ENCODE peak calls at places on chromosomes 3 and 15, in ten cellular contexts. One of them, this sample, is unnamed.
A peak's percentile ranks its signal among the peaks of the same experiment; 100 is the strongest.

GRCh38 chr3:144175644-144176425 is 204.2 kb downstream of the DIPK2A start:
- DNase-seq in dorsolateral prefrontal cortex: no peak
- DNase-seq in AG04450: no peak
- DNase-seq in OCI-LY7: no peak
- DNase-seq in PC-3: no peak
- DNase-seq in right lobe of liver: no peak
- DNase-seq in thoracic aorta: no peak
- DNase-seq in left lung: peak; percentile 61
- DNase-seq in psoas muscle: no peak
- DNase-seq in body of pancreas: no peak
- DNase-seq in this sample: no peak

GRCh38 chr3:41137686-41138111 is 61.6 kb upstream of the CTNNB1 start:
- DNase-seq in right lobe of liver: no peak
- DNase-seq in left lung: no peak
- DNase-seq in psoas muscle: no peak
- DNase-seq in AG04450: no peak
- DNase-seq in body of pancreas: no peak
- DNase-seq in OCI-LY7: no peak
- DNase-seq in dorsolateral prefrontal cortex: no peak
- DNase-seq in PC-3: peak; percentile 50
- DNase-seq in thoracic aorta: no peak
- DNase-seq in this sample: peak; percentile 96

GRCh38 chr15:52493968-52494367 is 34.7 kb downstream of the MYO5A start:
- DNase-seq in left lung: no peak
- DNase-seq in psoas muscle: no peak
- DNase-seq in dorsolateral prefrontal cortex: no peak
- DNase-seq in OCI-LY7: no peak
- DNase-seq in right lobe of liver: no peak
- DNase-seq in AG04450: no peak
- DNase-seq in body of pancreas: no peak
- DNase-seq in PC-3: peak; percentile 39
- DNase-seq in thoracic aorta: no peak
- DNase-seq in this sample: no peak

GRCh38 chr3:171242170-171242569 is 215.7 kb upstream of the SLC2A2 start:
- DNase-seq in OCI-LY7: no peak
- DNase-seq in left lung: no peak
- DNase-seq in dorsolateral prefrontal cortex: no peak
- DNase-seq in thoracic aorta: no peak
- DNase-seq in right lobe of liver: no peak
- DNase-seq in AG04450: no peak
- DNase-seq in body of pancreas: no peak
- DNase-seq in PC-3: no peak
- DNase-seq in psoas muscle: no peak
- DNase-seq in this sample: no peak

GRCh38 chr15:67068724-67069400 is 3.5 kb downstream of the SMAD3 start:
- DNase-seq in dorsolateral prefrontal cortex: no peak
- DNase-seq in left lung: no peak
- DNase-seq in AG04450: no peak
- DNase-seq in PC-3: no peak
- DNase-seq in OCI-LY7: no peak
- DNase-seq in right lobe of liver: no peak
- DNase-seq in body of pancreas: no peak
- DNase-seq in psoas muscle: no peak
- DNase-seq in thoracic aorta: no peak
- DNase-seq in this sample: no peak

GRCh38 chr3:99532246-99532645 is 106.1 kb upstream of the COL8A1 start:
- DNase-seq in right lobe of liver: no peak
- DNase-seq in dorsolateral prefrontal cortex: no peak
- DNase-seq in thoracic aorta: no peak
- DNase-seq in PC-3: peak; percentile 93
- DNase-seq in left lung: no peak
- DNase-seq in OCI-LY7: peak; percentile 24
- DNase-seq in body of pancreas: no peak
- DNase-seq in psoas muscle: no peak
- DNase-seq in AG04450: peak; percentile 36
- DNase-seq in this sample: peak; percentile 54

GRCh38 chr3:187286467-187287059 is 5.0 kb downstream of the MASP1 start:
- DNase-seq in OCI-LY7: no peak
- DNase-seq in AG04450: peak; percentile 68
- DNase-seq in thoracic aorta: no peak
- DNase-seq in right lobe of liver: peak; percentile 71
- DNase-seq in psoas muscle: no peak
- DNase-seq in left lung: no peak
- DNase-seq in body of pancreas: no peak
- DNase-seq in dorsolateral prefrontal cortex: no peak
- DNase-seq in PC-3: peak; percentile 29
- DNase-seq in this sample: no peak

GRCh38 chr3:108940166-108940565 is 13.5 kb downstream of the GUCA1C start:
- DNase-seq in right lobe of liver: no peak
- DNase-seq in body of pancreas: no peak
- DNase-seq in thoracic aorta: no peak
- DNase-seq in AG04450: no peak
- DNase-seq in dorsolateral prefrontal cortex: no peak
- DNase-seq in psoas muscle: no peak
- DNase-seq in OCI-LY7: no peak
- DNase-seq in PC-3: no peak
- DNase-seq in left lung: no peak
- DNase-seq in this sample: no peak

GRCh38 chr15:50884583-50884982 is 23.9 kb upstream of the AP4E1 start:
- DNase-seq in dorsolateral prefrontal cortex: no peak
- DNase-seq in AG04450: no peak
- DNase-seq in thoracic aorta: no peak
- DNase-seq in right lobe of liver: no peak
- DNase-seq in psoas muscle: no peak
- DNase-seq in body of pancreas: no peak
- DNase-seq in PC-3: peak; percentile 73
- DNase-seq in OCI-LY7: no peak
- DNase-seq in left lung: no peak
- DNase-seq in this sample: peak; percentile 83

GRCh38 chr15:77607111-77607893 is 25.4 kb downstream of the LINGO1 start:
- DNase-seq in left lung: peak; percentile 67
- DNase-seq in AG04450: no peak
- DNase-seq in right lobe of liver: no peak
- DNase-seq in PC-3: no peak
- DNase-seq in body of pancreas: no peak
- DNase-seq in thoracic aorta: no peak
- DNase-seq in dorsolateral prefrontal cortex: no peak
- DNase-seq in psoas muscle: no peak
- DNase-seq in OCI-LY7: no peak
- DNase-seq in this sample: no peak

GRCh38 chr15:29089731-29090616 is 179.6 kb downstream of the NSMCE3 start:
- DNase-seq in left lung: no peak
- DNase-seq in OCI-LY7: no peak
- DNase-seq in thoracic aorta: no peak
- DNase-seq in dorsolateral prefrontal cortex: no peak
- DNase-seq in right lobe of liver: no peak
- DNase-seq in body of pancreas: no peak
- DNase-seq in AG04450: peak; percentile 13
- DNase-seq in psoas muscle: no peak
- DNase-seq in PC-3: no peak
- DNase-seq in this sample: no peak

GRCh38 chr3:185823280-185824044 is 1.4 kb downstream of the IGF2BP2 start:
- DNase-seq in dorsolateral prefrontal cortex: no peak
- DNase-seq in psoas muscle: peak; percentile 22
- DNase-seq in OCI-LY7: no peak
- DNase-seq in body of pancreas: peak; percentile 43
- DNase-seq in right lobe of liver: peak; percentile 55
- DNase-seq in left lung: peak; percentile 88
- DNase-seq in PC-3: peak; percentile 38
- DNase-seq in AG04450: no peak
- DNase-seq in thoracic aorta: no peak
- DNase-seq in this sample: peak; percentile 44

GRCh38 chr3:169660709-169661566 is 2.6 kb downstream of the MECOM start:
- DNase-seq in AG04450: no peak
- DNase-seq in right lobe of liver: no peak
- DNase-seq in PC-3: no peak
- DNase-seq in dorsolateral prefrontal cortex: no peak
- DNase-seq in body of pancreas: peak; percentile 49
- DNase-seq in psoas muscle: no peak
- DNase-seq in left lung: no peak
- DNase-seq in OCI-LY7: no peak
- DNase-seq in thoracic aorta: no peak
- DNase-seq in this sample: no peak

GRCh38 chr15:52466134-52466701 is 62.5 kb downstream of the MYO5A start:
- DNase-seq in right lobe of liver: no peak
- DNase-seq in dorsolateral prefrontal cortex: no peak
- DNase-seq in thoracic aorta: no peak
- DNase-seq in psoas muscle: peak; percentile 37
- DNase-seq in OCI-LY7: peak; percentile 97
- DNase-seq in PC-3: no peak
- DNase-seq in left lung: no peak
- DNase-seq in AG04450: no peak
- DNase-seq in body of pancreas: no peak
- DNase-seq in this sample: no peak

GRCh38 chr3:98885851-98886250 is 15.6 kb downstream of the DCBLD2 start:
- DNase-seq in thoracic aorta: no peak
- DNase-seq in body of pancreas: no peak
- DNase-seq in left lung: no peak
- DNase-seq in AG04450: no peak
- DNase-seq in psoas muscle: no peak
- DNase-seq in dorsolateral prefrontal cortex: no peak
- DNase-seq in OCI-LY7: no peak
- DNase-seq in right lobe of liver: no peak
- DNase-seq in PC-3: no peak
- DNase-seq in this sample: no peak

GRCh38 chr3:16768956-16769355 is 115.8 kb upstream of the PLCL2 start:
- DNase-seq in body of pancreas: no peak
- DNase-seq in left lung: no peak
- DNase-seq in AG04450: no peak
- DNase-seq in right lobe of liver: no peak
- DNase-seq in psoas muscle: no peak
- DNase-seq in OCI-LY7: no peak
- DNase-seq in dorsolateral prefrontal cortex: no peak
- DNase-seq in thoracic aorta: no peak
- DNase-seq in PC-3: peak; percentile 21
- DNase-seq in this sample: no peak

GRCh38 chr15:72859023-72859756 is 75.6 kb upstream of the ADPGK start:
- DNase-seq in dorsolateral prefrontal cortex: peak; percentile 28
- DNase-seq in body of pancreas: no peak
- DNase-seq in thoracic aorta: no peak
- DNase-seq in OCI-LY7: no peak
- DNase-seq in AG04450: no peak
- DNase-seq in PC-3: no peak
- DNase-seq in left lung: no peak
- DNase-seq in psoas muscle: no peak
- DNase-seq in right lobe of liver: no peak
- DNase-seq in this sample: no peak
- H3K27ac ChIP-seq in dorsolateral prefrontal cortex: no peak overlapping the region
- H3K27ac ChIP-seq in body of pancreas: no peak overlapping the region
- H3K27ac ChIP-seq in thoracic aorta: no peak overlapping the region
- H3K27ac ChIP-seq in OCI-LY7: no peak overlapping the region
- H3K27ac ChIP-seq in AG04450: no peak overlapping the region
- H3K27ac ChIP-seq in PC-3: no peak overlapping the region
- H3K27ac ChIP-seq in left lung: no peak overlapping the region
- H3K27ac ChIP-seq in psoas muscle: no peak overlapping the region
- H3K27ac ChIP-seq in right lobe of liver: no peak overlapping the region
- H3K27ac ChIP-seq in this sample: no peak overlapping the region

GRCh38 chr3:30227571-30228301 is 378.7 kb upstream of the TGFBR2 start:
- DNase-seq in left lung: no peak
- DNase-seq in psoas muscle: no peak
- DNase-seq in dorsolateral prefrontal cortex: no peak
- DNase-seq in AG04450: peak; percentile 46
- DNase-seq in body of pancreas: no peak
- DNase-seq in PC-3: peak; percentile 86
- DNase-seq in OCI-LY7: no peak
- DNase-seq in thoracic aorta: no peak
- DNase-seq in right lobe of liver: no peak
- DNase-seq in this sample: peak; percentile 77
- H3K27ac ChIP-seq in left lung: no peak overlapping the region
- H3K27ac ChIP-seq in psoas muscle: no peak overlapping the region
- H3K27ac ChIP-seq in dorsolateral prefrontal cortex: no peak overlapping the region
- H3K27ac ChIP-seq in AG04450: peak overlapping the region; percentile 74
- H3K27ac ChIP-seq in body of pancreas: no peak overlapping the region
- H3K27ac ChIP-seq in PC-3: peak overlapping the region; percentile 60
- H3K27ac ChIP-seq in OCI-LY7: no peak overlapping the region
- H3K27ac ChIP-seq in thoracic aorta: peak overlapping the region; percentile 46
- H3K27ac ChIP-seq in right lobe of liver: peak overlapping the region; percentile 20
- H3K27ac ChIP-seq in this sample: no peak overlapping the region

DNA sequence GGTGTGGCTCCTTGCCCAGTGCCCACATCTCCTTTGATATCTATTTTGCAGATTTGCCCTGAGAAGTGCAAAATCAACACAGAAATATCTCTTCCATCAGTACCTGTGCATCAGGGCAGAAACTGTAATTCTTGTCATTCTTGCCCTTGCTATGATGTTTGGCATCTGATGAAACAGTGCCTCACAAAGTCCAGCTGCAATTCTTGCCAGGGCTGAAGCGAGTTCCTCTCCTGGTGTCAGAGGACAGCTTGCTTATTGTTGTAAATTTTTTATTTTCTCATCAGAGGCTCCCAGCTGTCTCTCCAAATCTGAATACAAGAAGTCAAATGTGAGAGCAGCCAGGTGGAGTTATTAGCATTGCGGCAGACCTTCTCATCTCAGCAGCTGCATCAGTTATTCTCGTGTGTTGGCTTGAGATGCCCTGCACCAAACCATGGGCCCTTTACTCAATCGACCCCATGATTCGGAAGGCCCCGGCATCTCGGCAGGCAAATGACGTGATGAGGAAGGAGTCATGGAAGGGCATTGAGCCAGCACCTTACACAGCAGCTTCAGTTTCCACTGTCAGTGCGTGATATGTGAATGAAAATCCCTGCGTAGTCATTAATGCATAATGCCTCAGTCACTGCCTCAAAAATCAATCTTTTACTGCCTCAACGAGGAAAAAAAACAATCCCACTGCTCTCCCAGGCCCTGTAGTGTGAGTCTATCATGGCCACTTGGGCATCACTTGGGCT is 93.4 kb downstream of the CCNL1 start:
- DNase-seq in dorsolateral prefrontal cortex: no peak
- DNase-seq in thoracic aorta: no peak
- DNase-seq in OCI-LY7: no peak
- DNase-seq in right lobe of liver: no peak
- DNase-seq in left lung: no peak
- DNase-seq in PC-3: peak; percentile 61
- DNase-seq in body of pancreas: no peak
- DNase-seq in AG04450: peak; percentile 81
- DNase-seq in psoas muscle: no peak
- DNase-seq in this sample: no peak
- H3K27ac ChIP-seq in dorsolateral prefrontal cortex: peak overlapping the region; percentile 78
- H3K27ac ChIP-seq in thoracic aorta: no peak overlapping the region
- H3K27ac ChIP-seq in OCI-LY7: no peak overlapping the region
- H3K27ac ChIP-seq in right lobe of liver: no peak overlapping the region
- H3K27ac ChIP-seq in left lung: no peak overlapping the region
- H3K27ac ChIP-seq in PC-3: peak overlapping the region; percentile 77
- H3K27ac ChIP-seq in body of pancreas: no peak overlapping the region
- H3K27ac ChIP-seq in AG04450: peak overlapping the region; percentile 75
- H3K27ac ChIP-seq in psoas muscle: no peak overlapping the region
- H3K27ac ChIP-seq in this sample: no peak overlapping the region

GRCh38 chr15:59567369-59567768 is 44.2 kb upstream of the GCNT3 start:
- DNase-seq in left lung: no peak
- DNase-seq in OCI-LY7: no peak
- DNase-seq in right lobe of liver: no peak
- DNase-seq in AG04450: no peak
- DNase-seq in thoracic aorta: no peak
- DNase-seq in body of pancreas: no peak
- DNase-seq in psoas muscle: no peak
- DNase-seq in PC-3: peak; percentile 76
- DNase-seq in dorsolateral prefrontal cortex: no peak
- DNase-seq in this sample: peak; percentile 46
- H3K27ac ChIP-seq in left lung: no peak overlapping the region
- H3K27ac ChIP-seq in OCI-LY7: no peak overlapping the region
- H3K27ac ChIP-seq in right lobe of liver: no peak overlapping the region
- H3K27ac ChIP-seq in AG04450: no peak overlapping the region
- H3K27ac ChIP-seq in thoracic aorta: no peak overlapping the region
- H3K27ac ChIP-seq in body of pancreas: no peak overlapping the region
- H3K27ac ChIP-seq in psoas muscle: no peak overlapping the region
- H3K27ac ChIP-seq in PC-3: peak overlapping the region; percentile 62
- H3K27ac ChIP-seq in dorsolateral prefrontal cortex: no peak overlapping the region
- H3K27ac ChIP-seq in this sample: no peak overlapping the region

This sample was measured in mammary epithelial cell.